ENCODE peak calls at places on chromosomes 1 and 21, in five cellular contexts. Y is K562, Z is GM12878, V is HCT116, G is HepG2. N is an unnamed sample.

GRCh38 chr1:28176492-28177470 is at the start of gene PTAFR:
- DNase-seq in Y (no peak), Z (no peak), V (no peak), G (no peak), N (no peak)

GRCh38 chr1:76746195-76746594 is 121.1 kb upstream of the ST6GALNAC5 start:
- DNase-seq in Y (no peak), Z (no peak), V (no peak), G (no peak), N (no peak)

GRCh38 chr1:99808391-99809115 is 41.6 kb upstream of the AGL start:
- DNase-seq in Y (peak; percentile 74), Z (peak; percentile 79), V (peak; percentile 85), G (peak; percentile 81), N (peak; percentile 74)

GRCh38 chr1:45304311-45305081 is 22.2 kb upstream of the HPDL start:
- DNase-seq in Y (peak; percentile 28), Z (no peak), V (no peak), G (peak; percentile 47), N (peak; percentile 20)

GRCh38 chr1:228315484-228315944 is 91.1 kb downstream of the TRIM11 start:
- DNase-seq in Y (no peak), Z (no peak), V (no peak), G (no peak), N (no peak)

GRCh38 chr1:167150434-167150833 is 56.6 kb downstream of the STYXL2 start:
- DNase-seq in Y (no peak), Z (no peak), V (no peak), G (no peak), N (no peak)

GRCh38 chr1:16727190-16728111 is 12.9 kb upstream of the RNU1-4 start:
- DNase-seq in Y (peak; percentile 37), Z (peak; percentile 42), V (peak; percentile 100), G (peak; percentile 57), N (peak; percentile 29)

GRCh38 chr1:113396585-113396984 is 6.3 kb downstream of the MAGI3 start:
- DNase-seq in Y (no peak), Z (no peak), V (peak; percentile 64), G (no peak), N (no peak)

GRCh38 chr1:230735447-230735846 is 11.7 kb upstream of the CAPN9 start:
- DNase-seq in Y (no peak), Z (no peak), V (peak; percentile 29), G (no peak), N (no peak)

GRCh38 chr1:16209847-16210407 is 2.5 kb downstream of the ARHGEF19 start:
- DNase-seq in Y (no peak), Z (no peak), V (no peak), G (no peak), N (no peak)

GRCh38 chr1:163155606-163156005 is 47.1 kb downstream of the RGS5 start:
- DNase-seq in Y (no peak), Z (no peak), V (no peak), G (no peak), N (no peak)

GRCh38 chr1:1116701-1117468 is 996 bp upstream of the C1orf159 start:
- DNase-seq in Y (no peak), Z (no peak), V (no peak), G (no peak), N (peak; percentile 75)

GRCh38 chr1:59124166-59124565 is 172.7 kb upstream of the FGGY start:
- DNase-seq in Y (no peak), Z (no peak), V (no peak), G (no peak), N (no peak)

GRCh38 chr1:245809361-245809760 is 654.6 kb downstream of the KIF26B start:
- DNase-seq in Y (no peak), Z (no peak), V (no peak), G (no peak), N (no peak)

GRCh38 chr1:43171312-43171875 is 696 bp downstream of the EBNA1BP2 start:
- DNase-seq in Y (no peak), Z (no peak), V (no peak), G (no peak), N (no peak)

GRCh38 chr1:169348356-169349036 is 19.1 kb downstream of the NME7 start:
- DNase-seq in Y (peak; percentile 28), Z (peak; percentile 19), V (peak; percentile 57), G (peak; percentile 43), N (peak; percentile 37)

GRCh38 chr21:24076179-24076578 is 1531.1 kb downstream of the MRPL39 start:
- DNase-seq in Y (no peak), Z (no peak), V (no peak), G (no peak), N (no peak)

GRCh38 chr1:72111662-72112061 is 170.7 kb downstream of the NEGR1 start:
- DNase-seq in Y (no peak), Z (no peak), V (no peak), G (no peak), N (no peak)

GRCh38 chr1:165629848-165630628 is 996 bp upstream of the MGST3 start:
- DNase-seq in Y (no peak), Z (no peak), V (no peak), G (no peak), N (peak; percentile 55)

GRCh38 chr21:36686955-36687354 is 12.0 kb upstream of the SIM2 start:
- DNase-seq in Y (no peak), Z (no peak), V (no peak), G (no peak), N (no peak)

GRCh38 chr21:25721987-25722386 is 12.7 kb downstream of the ATP5PF start:
- DNase-seq in Y (no peak), Z (no peak), V (no peak), G (no peak), N (no peak)

DNA sequence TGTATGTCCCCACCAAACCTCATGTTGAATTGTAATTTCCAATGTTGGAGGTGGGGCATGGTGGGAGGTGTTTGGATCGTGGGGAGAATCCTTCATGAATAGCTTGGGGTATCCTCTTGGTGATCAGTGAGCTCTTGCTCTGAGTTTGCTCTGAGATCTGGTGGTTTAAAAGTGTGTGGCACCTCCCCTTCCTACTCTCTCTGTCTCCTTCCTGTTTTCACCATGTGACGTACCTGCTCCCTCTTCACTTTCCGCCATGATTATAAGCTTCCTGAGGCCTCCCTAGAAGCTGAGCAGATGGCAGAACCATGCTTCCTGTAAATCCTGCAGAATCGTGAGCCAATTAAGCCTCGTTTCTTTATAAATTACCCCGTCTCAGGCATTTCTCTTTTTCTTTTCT is 40.0 kb upstream of the OSBPL9 start:
- DNase-seq in Y (no peak), Z (no peak), V (no peak), G (no peak), N (no peak)
- TF ChIP-seq YY1 in Y (no peak), Z (no peak), V (no peak), G (no peak), N (no peak)

DNA sequence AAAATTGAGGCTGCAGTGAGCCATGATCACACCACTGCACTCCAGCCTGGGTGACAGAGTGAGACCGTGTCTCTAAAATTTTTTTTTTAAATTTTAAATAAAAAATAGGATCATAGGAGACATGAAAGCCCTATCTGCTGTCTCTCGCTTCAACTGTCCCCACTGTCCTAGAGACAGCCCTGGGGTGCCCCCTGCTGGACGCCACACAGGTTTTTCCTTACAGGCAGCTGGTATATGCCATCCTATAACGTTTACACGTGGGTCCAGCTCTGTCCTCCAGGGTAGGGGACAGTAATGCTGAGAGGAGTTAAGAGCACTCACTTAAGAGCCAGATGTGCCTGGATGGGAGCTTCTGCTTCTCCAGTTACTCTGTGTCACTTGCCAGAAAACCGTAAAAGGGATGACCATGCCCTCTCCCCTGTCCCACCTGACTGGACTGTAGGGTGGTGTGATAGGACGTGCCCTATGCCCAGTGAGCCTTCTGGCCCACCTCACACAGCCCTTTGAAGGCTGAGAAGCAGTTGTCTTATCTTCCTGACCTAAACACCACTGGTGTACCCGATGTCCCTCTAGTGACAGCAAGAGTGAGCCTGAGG is 8.5 kb downstream of the FBXO2 start:
- DNase-seq in Y (peak; percentile 80), Z (no peak), V (peak; percentile 62), G (peak; percentile 65), N (peak; percentile 83)
- TF ChIP-seq SIN3A in Y (no peak), Z (no peak), V (no peak), G (no peak), N (no peak)

GRCh38 chr1:211261229-211261628 is 2.1 kb downstream of the RCOR3 start:
- DNase-seq in Y (no peak), Z (no peak), V (no peak), G (no peak), N (no peak)

GRCh38 chr1:211259596-211260126 is 495 bp downstream of the RCOR3 start:
- DNase-seq in Y (peak; percentile 80), Z (no peak), V (no peak), G (peak; percentile 24), N (peak; percentile 90)

GRCh38 chr1:211258756-211259595 is at the start of gene RCOR3:
- DNase-seq in Y (peak; percentile 93), Z (peak; percentile 51), V (peak; percentile 72), G (peak; percentile 82), N (peak; percentile 92)

GRCh38 chr1:211258310-211258755 is 833 bp upstream of the RCOR3 start:
- DNase-seq in Y (peak; percentile 80), Z (no peak), V (no peak), G (peak; percentile 62), N (peak; percentile 73)

DNA sequence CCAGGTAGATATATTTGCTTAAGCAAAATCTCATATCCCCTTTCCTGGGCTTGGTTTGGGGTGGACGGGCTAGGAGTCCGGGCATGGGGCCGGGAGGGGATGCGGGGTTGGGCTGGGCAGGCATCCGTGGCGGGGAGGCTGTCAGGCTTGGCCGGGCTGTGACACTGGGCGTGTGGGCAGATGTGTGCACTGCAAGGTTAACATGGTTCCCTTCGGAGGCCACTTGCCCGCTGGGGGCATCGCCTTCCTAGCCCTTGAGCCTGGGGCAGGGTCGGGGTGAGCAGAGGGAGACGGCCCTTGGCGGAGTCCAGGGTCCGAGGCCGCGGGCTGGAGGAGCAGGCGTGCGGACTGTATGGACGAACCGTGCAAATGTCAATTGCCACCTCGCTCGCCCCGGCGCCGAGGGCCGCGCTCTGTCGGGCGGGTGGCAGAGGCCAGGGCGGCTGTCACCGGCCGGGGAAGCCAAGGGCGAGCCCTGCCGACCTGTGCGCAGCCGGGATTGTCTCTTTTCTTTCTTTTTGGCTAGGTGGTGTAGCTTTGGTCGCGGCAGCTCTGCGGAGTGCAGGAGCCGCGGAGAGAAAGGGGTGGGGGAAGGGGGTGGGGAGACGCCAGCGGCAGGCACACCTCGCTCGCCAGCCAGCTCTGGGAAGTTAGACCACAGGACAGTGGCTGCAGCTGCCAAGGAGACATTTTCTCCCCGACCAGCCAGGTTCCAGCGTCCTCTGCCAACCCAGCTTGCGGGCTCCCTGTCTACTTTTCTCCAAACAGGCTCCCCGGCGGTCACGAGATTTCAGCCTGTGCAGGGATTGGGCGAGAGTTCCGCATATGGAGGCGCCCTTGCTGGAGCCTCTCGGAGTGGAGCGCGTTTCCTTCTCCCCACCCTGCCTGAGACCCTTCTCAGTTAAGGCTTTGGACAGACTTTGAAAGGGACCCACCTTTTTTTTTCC is 1.3 kb downstream of the RCOR3 start:
- DNase-seq in Y (peak; percentile 59), Z (no peak), V (no peak), G (peak; percentile 66), N (peak; percentile 74)
- TF ChIP-seq REST in Y (no peak), Z (no peak), V (no peak), G (no peak), N (no peak)

GRCh38 chr1:156002182-156002911 is 18.4 kb downstream of the SSR2 start:
- DNase-seq in Y (no peak), Z (no peak), V (no peak), G (no peak), N (no peak)

GRCh38 chr1:156004843-156005593 is 15.7 kb downstream of the SSR2 start:
- DNase-seq in Y (no peak), Z (no peak), V (no peak), G (no peak), N (no peak)

GRCh38 chr1:156006666-156007376 is 13.9 kb downstream of the SSR2 start:
- DNase-seq in Y (no peak), Z (no peak), V (no peak), G (no peak), N (no peak)

GRCh38 chr1:156001021-156001681 is 19.6 kb downstream of the SSR2 start:
- DNase-seq in Y (no peak), Z (no peak), V (no peak), G (peak; percentile 80), N (no peak)

GRCh38 chr1:156001682-156002171 is 19.0 kb downstream of the SSR2 start:
- DNase-seq in Y (no peak), Z (no peak), V (no peak), G (no peak), N (no peak)
- TF ChIP-seq YY1 in Y (no peak), Z (no peak), V (no peak), G (no peak), N (no peak)

N was measured in SK-N-SH.